ENCODE peak calls at places on chromosomes 6 and 20, in seven cellular contexts. T, C, Q, S, R, N and P are unnamed samples.

GRCh38 chr20:19688031-19688806 is 69.8 kb upstream of the RIN2 start:
- DNase-seq in T (peak), C (peak), Q (no peak), S (peak), R (peak), N (peak), P (peak)

GRCh38 chr6:18211338-18211737 is 53.0 kb downstream of the DEK start:
- DNase-seq in T (no peak), C (no peak), Q (no peak), S (no peak), R (no peak), N (no peak), P (no peak)

GRCh38 chr6:159042003-159042823 is 2.6 kb downstream of the TAGAP start:
- DNase-seq in T (peak), C (peak), Q (peak), S (peak), R (peak), N (peak), P (peak)

GRCh38 chr6:157853902-157854481 is 30.9 kb downstream of the SNX9 start:
- DNase-seq in T (no peak), C (no peak), Q (no peak), S (no peak), R (no peak), N (no peak), P (no peak)

GRCh38 chr20:11329271-11329670 is 588.4 kb upstream of the BTBD3 start:
- DNase-seq in T (no peak), C (peak), Q (no peak), S (no peak), R (no peak), N (no peak), P (peak)

GRCh38 chr6:195861-196360 is 96.4 kb upstream of the DUSP22 start:
- DNase-seq in T (no peak), C (peak), Q (peak), S (no peak), R (peak), N (no peak), P (peak)

GRCh38 chr6:151026021-151026663 is 160.6 kb downstream of the MTHFD1L start:
- DNase-seq in T (no peak), C (no peak), Q (no peak), S (peak), R (no peak), N (no peak), P (no peak)

GRCh38 chr6:105522626-105523322 is 119.9 kb upstream of the PREP start:
- DNase-seq in T (no peak), C (no peak), Q (no peak), S (peak), R (no peak), N (no peak), P (peak)

GRCh38 chr6:69279805-69280204 is 517.0 kb downstream of the LMBRD1 start:
- DNase-seq in T (no peak), C (no peak), Q (no peak), S (no peak), R (no peak), N (no peak), P (peak)

GRCh38 chr6:22826961-22827360 is 257.6 kb downstream of the HDGFL1 start:
- DNase-seq in T (no peak), C (no peak), Q (no peak), S (peak), R (no peak), N (no peak), P (peak)

GRCh38 chr20:33516882-33517281 is 27.0 kb downstream of the CBFA2T2 start:
- DNase-seq in T (no peak), C (no peak), Q (no peak), S (peak), R (no peak), N (no peak), P (peak)

GRCh38 chr6:169647637-169648036 is 54.2 kb downstream of the WDR27 start:
- DNase-seq in T (no peak), C (no peak), Q (no peak), S (no peak), R (no peak), N (no peak), P (no peak)

GRCh38 chr6:157550114-157550989 is 169.4 kb downstream of the ZDHHC14 start:
- DNase-seq in T (no peak), C (no peak), Q (no peak), S (no peak), R (peak), N (no peak), P (no peak)

GRCh38 chr6:167580512-167580911 is 246.2 kb upstream of the AFDN start:
- DNase-seq in T (no peak), C (no peak), Q (no peak), S (no peak), R (peak), N (no peak), P (no peak)

GRCh38 chr6:17869010-17869752 is 118.3 kb downstream of the KIF13A start:
- DNase-seq in T (no peak), C (no peak), Q (no peak), S (peak), R (no peak), N (no peak), P (peak)

GRCh38 chr20:6994452-6994851 is 227.0 kb downstream of the BMP2 start:
- DNase-seq in T (no peak), C (no peak), Q (no peak), S (peak), R (no peak), N (no peak), P (peak)

GRCh38 chr6:133764011-133764812 is 124.7 kb upstream of the TCF21 start:
- DNase-seq in T (no peak), C (no peak), Q (no peak), S (peak), R (no peak), N (no peak), P (peak)

GRCh38 chr6:105105094-105105493 is 74.7 kb downstream of the POPDC3 start:
- DNase-seq in T (no peak), C (no peak), Q (no peak), S (no peak), R (no peak), N (no peak), P (no peak)

GRCh38 chr6:27505209-27506027 is 32.5 kb upstream of the ZNF184 start:
- DNase-seq in T (peak), C (peak), Q (peak), S (peak), R (no peak), N (peak), P (peak)